ENCODE peak calls at places on chromosomes 3 and 15, in seven cellular contexts. One of them, this sample, is unnamed.

GRCh38 chr3:50405249-50405648 is 45.9 kb upstream of the TMEM115 start:
- DNase-seq in SJSA1: no peak
- DNase-seq in ELR: peak
- DNase-seq in stimulated activated CD4-positive, alpha-beta T cell treated with anti-CD3 and anti-CD28 coated beads, Interleukin-4, amount 100 ng/mL, for 48 hours: peak
- DNase-seq in GM04504: no peak
- DNase-seq in AG09319: no peak
- DNase-seq in activated CD4-positive, CD25-positive, alpha-beta regulatory T cell treated with anti-CD3 and anti-CD28 coated beads, Interleukin-2, amount 50 U/mL, for 72 hours: no peak
- DNase-seq in this sample: peak

GRCh38 chr3:2099779-2100191 is 1.1 kb downstream of the CNTN4 start:
- DNase-seq in stimulated activated CD4-positive, alpha-beta T cell treated with anti-CD3 and anti-CD28 coated beads, Interleukin-4, amount 100 ng/mL, for 48 hours: no peak
- DNase-seq in activated CD4-positive, CD25-positive, alpha-beta regulatory T cell treated with anti-CD3 and anti-CD28 coated beads, Interleukin-2, amount 50 U/mL, for 72 hours: no peak
- DNase-seq in ELR: no peak
- DNase-seq in GM04504: no peak
- DNase-seq in AG09319: no peak
- DNase-seq in SJSA1: no peak
- DNase-seq in this sample: no peak

GRCh38 chr3:78048698-78049097 is 1008.8 kb downstream of the ROBO2 start:
- DNase-seq in SJSA1: no peak
- DNase-seq in AG09319: no peak
- DNase-seq in GM04504: no peak
- DNase-seq in ELR: peak
- DNase-seq in activated CD4-positive, CD25-positive, alpha-beta regulatory T cell treated with anti-CD3 and anti-CD28 coated beads, Interleukin-2, amount 50 U/mL, for 72 hours: no peak
- DNase-seq in stimulated activated CD4-positive, alpha-beta T cell treated with anti-CD3 and anti-CD28 coated beads, Interleukin-4, amount 100 ng/mL, for 48 hours: no peak
- DNase-seq in this sample: no peak

GRCh38 chr3:160485931-160486330 is 36.3 kb upstream of the TRIM59 start:
- DNase-seq in stimulated activated CD4-positive, alpha-beta T cell treated with anti-CD3 and anti-CD28 coated beads, Interleukin-4, amount 100 ng/mL, for 48 hours: no peak
- DNase-seq in activated CD4-positive, CD25-positive, alpha-beta regulatory T cell treated with anti-CD3 and anti-CD28 coated beads, Interleukin-2, amount 50 U/mL, for 72 hours: no peak
- DNase-seq in AG09319: no peak
- DNase-seq in GM04504: no peak
- DNase-seq in SJSA1: no peak
- DNase-seq in ELR: peak
- DNase-seq in this sample: no peak

GRCh38 chr3:197522881-197523342 is 32.9 kb downstream of the BDH1 start:
- DNase-seq in activated CD4-positive, CD25-positive, alpha-beta regulatory T cell treated with anti-CD3 and anti-CD28 coated beads, Interleukin-2, amount 50 U/mL, for 72 hours: no peak
- DNase-seq in stimulated activated CD4-positive, alpha-beta T cell treated with anti-CD3 and anti-CD28 coated beads, Interleukin-4, amount 100 ng/mL, for 48 hours: no peak
- DNase-seq in AG09319: peak
- DNase-seq in GM04504: peak
- DNase-seq in SJSA1: no peak
- DNase-seq in ELR: no peak
- DNase-seq in this sample: no peak

GRCh38 chr15:93997071-93997658 is 234.2 kb upstream of the MCTP2 start:
- DNase-seq in SJSA1: peak
- DNase-seq in AG09319: no peak
- DNase-seq in GM04504: no peak
- DNase-seq in ELR: peak
- DNase-seq in activated CD4-positive, CD25-positive, alpha-beta regulatory T cell treated with anti-CD3 and anti-CD28 coated beads, Interleukin-2, amount 50 U/mL, for 72 hours: no peak
- DNase-seq in stimulated activated CD4-positive, alpha-beta T cell treated with anti-CD3 and anti-CD28 coated beads, Interleukin-4, amount 100 ng/mL, for 48 hours: no peak
- DNase-seq in this sample: no peak

GRCh38 chr3:197417451-197417850 is 119.0 kb upstream of the DLG1 start:
- DNase-seq in stimulated activated CD4-positive, alpha-beta T cell treated with anti-CD3 and anti-CD28 coated beads, Interleukin-4, amount 100 ng/mL, for 48 hours: no peak
- DNase-seq in activated CD4-positive, CD25-positive, alpha-beta regulatory T cell treated with anti-CD3 and anti-CD28 coated beads, Interleukin-2, amount 50 U/mL, for 72 hours: no peak
- DNase-seq in GM04504: no peak
- DNase-seq in SJSA1: no peak
- DNase-seq in ELR: peak
- DNase-seq in AG09319: no peak
- DNase-seq in this sample: no peak

GRCh38 chr15:60973637-60974415 is 255.3 kb downstream of the RORA start:
- DNase-seq in activated CD4-positive, CD25-positive, alpha-beta regulatory T cell treated with anti-CD3 and anti-CD28 coated beads, Interleukin-2, amount 50 U/mL, for 72 hours: no peak
- DNase-seq in ELR: peak
- DNase-seq in SJSA1: peak
- DNase-seq in GM04504: no peak
- DNase-seq in stimulated activated CD4-positive, alpha-beta T cell treated with anti-CD3 and anti-CD28 coated beads, Interleukin-4, amount 100 ng/mL, for 48 hours: no peak
- DNase-seq in AG09319: no peak
- DNase-seq in this sample: no peak

GRCh38 chr3:36520241-36521006 is 140.1 kb downstream of the STAC start:
- DNase-seq in stimulated activated CD4-positive, alpha-beta T cell treated with anti-CD3 and anti-CD28 coated beads, Interleukin-4, amount 100 ng/mL, for 48 hours: no peak
- DNase-seq in GM04504: no peak
- DNase-seq in SJSA1: no peak
- DNase-seq in activated CD4-positive, CD25-positive, alpha-beta regulatory T cell treated with anti-CD3 and anti-CD28 coated beads, Interleukin-2, amount 50 U/mL, for 72 hours: no peak
- DNase-seq in ELR: no peak
- DNase-seq in AG09319: no peak
- DNase-seq in this sample: no peak

GRCh38 chr3:81989274-81989673 is 227.8 kb upstream of the GBE1 start:
- DNase-seq in SJSA1: no peak
- DNase-seq in GM04504: no peak
- DNase-seq in activated CD4-positive, CD25-positive, alpha-beta regulatory T cell treated with anti-CD3 and anti-CD28 coated beads, Interleukin-2, amount 50 U/mL, for 72 hours: no peak
- DNase-seq in AG09319: no peak
- DNase-seq in ELR: no peak
- DNase-seq in stimulated activated CD4-positive, alpha-beta T cell treated with anti-CD3 and anti-CD28 coated beads, Interleukin-4, amount 100 ng/mL, for 48 hours: no peak
- DNase-seq in this sample: no peak

GRCh38 chr3:193829781-193830180 is 236.8 kb downstream of the OPA1 start:
- DNase-seq in GM04504: peak
- DNase-seq in activated CD4-positive, CD25-positive, alpha-beta regulatory T cell treated with anti-CD3 and anti-CD28 coated beads, Interleukin-2, amount 50 U/mL, for 72 hours: no peak
- DNase-seq in ELR: peak
- DNase-seq in AG09319: no peak
- DNase-seq in SJSA1: peak
- DNase-seq in stimulated activated CD4-positive, alpha-beta T cell treated with anti-CD3 and anti-CD28 coated beads, Interleukin-4, amount 100 ng/mL, for 48 hours: no peak
- DNase-seq in this sample: no peak

GRCh38 chr15:44010114-44010513 is 183.3 kb downstream of the WDR76 start:
- DNase-seq in GM04504: peak
- DNase-seq in ELR: peak
- DNase-seq in SJSA1: no peak
- DNase-seq in stimulated activated CD4-positive, alpha-beta T cell treated with anti-CD3 and anti-CD28 coated beads, Interleukin-4, amount 100 ng/mL, for 48 hours: no peak
- DNase-seq in AG09319: peak
- DNase-seq in activated CD4-positive, CD25-positive, alpha-beta regulatory T cell treated with anti-CD3 and anti-CD28 coated beads, Interleukin-2, amount 50 U/mL, for 72 hours: no peak
- DNase-seq in this sample: no peak

GRCh38 chr15:47332481-47332880 is 384.8 kb upstream of the SEMA6D start:
- DNase-seq in ELR: no peak
- DNase-seq in GM04504: no peak
- DNase-seq in activated CD4-positive, CD25-positive, alpha-beta regulatory T cell treated with anti-CD3 and anti-CD28 coated beads, Interleukin-2, amount 50 U/mL, for 72 hours: no peak
- DNase-seq in stimulated activated CD4-positive, alpha-beta T cell treated with anti-CD3 and anti-CD28 coated beads, Interleukin-4, amount 100 ng/mL, for 48 hours: no peak
- DNase-seq in AG09319: no peak
- DNase-seq in SJSA1: no peak
- DNase-seq in this sample: no peak

GRCh38 chr3:186825294-186825821 is 17.2 kb upstream of the ADIPOQ start:
- DNase-seq in ELR: peak
- DNase-seq in stimulated activated CD4-positive, alpha-beta T cell treated with anti-CD3 and anti-CD28 coated beads, Interleukin-4, amount 100 ng/mL, for 48 hours: peak
- DNase-seq in AG09319: no peak
- DNase-seq in GM04504: peak
- DNase-seq in activated CD4-positive, CD25-positive, alpha-beta regulatory T cell treated with anti-CD3 and anti-CD28 coated beads, Interleukin-2, amount 50 U/mL, for 72 hours: peak
- DNase-seq in SJSA1: no peak
- DNase-seq in this sample: no peak

GRCh38 chr15:31200735-31201151 is 99.2 kb upstream of the TRPM1 start:
- DNase-seq in ELR: peak
- DNase-seq in activated CD4-positive, CD25-positive, alpha-beta regulatory T cell treated with anti-CD3 and anti-CD28 coated beads, Interleukin-2, amount 50 U/mL, for 72 hours: no peak
- DNase-seq in stimulated activated CD4-positive, alpha-beta T cell treated with anti-CD3 and anti-CD28 coated beads, Interleukin-4, amount 100 ng/mL, for 48 hours: peak
- DNase-seq in SJSA1: no peak
- DNase-seq in GM04504: no peak
- DNase-seq in AG09319: no peak
- DNase-seq in this sample: no peak

GRCh38 chr15:77819271-77819806 is 186.6 kb upstream of the LINGO1 start:
- DNase-seq in ELR: no peak
- DNase-seq in stimulated activated CD4-positive, alpha-beta T cell treated with anti-CD3 and anti-CD28 coated beads, Interleukin-4, amount 100 ng/mL, for 48 hours: no peak
- DNase-seq in activated CD4-positive, CD25-positive, alpha-beta regulatory T cell treated with anti-CD3 and anti-CD28 coated beads, Interleukin-2, amount 50 U/mL, for 72 hours: no peak
- DNase-seq in GM04504: no peak
- DNase-seq in SJSA1: no peak
- DNase-seq in AG09319: no peak
- DNase-seq in this sample: no peak

GRCh38 chr3:124363451-124363850 is 366.8 kb upstream of the UMPS start:
- DNase-seq in ELR: peak
- DNase-seq in stimulated activated CD4-positive, alpha-beta T cell treated with anti-CD3 and anti-CD28 coated beads, Interleukin-4, amount 100 ng/mL, for 48 hours: no peak
- DNase-seq in AG09319: no peak
- DNase-seq in activated CD4-positive, CD25-positive, alpha-beta regulatory T cell treated with anti-CD3 and anti-CD28 coated beads, Interleukin-2, amount 50 U/mL, for 72 hours: no peak
- DNase-seq in GM04504: peak
- DNase-seq in SJSA1: no peak
- DNase-seq in this sample: no peak

GRCh38 chr3:113736548-113737089 is 9.4 kb downstream of the NAA50 start:
- DNase-seq in SJSA1: peak
- DNase-seq in GM04504: peak
- DNase-seq in activated CD4-positive, CD25-positive, alpha-beta regulatory T cell treated with anti-CD3 and anti-CD28 coated beads, Interleukin-2, amount 50 U/mL, for 72 hours: no peak
- DNase-seq in AG09319: peak
- DNase-seq in ELR: peak
- DNase-seq in stimulated activated CD4-positive, alpha-beta T cell treated with anti-CD3 and anti-CD28 coated beads, Interleukin-4, amount 100 ng/mL, for 48 hours: no peak
- DNase-seq in this sample: peak

GRCh38 chr3:47404955-47405790 is 24.4 kb downstream of the PTPN23 start:
- DNase-seq in activated CD4-positive, CD25-positive, alpha-beta regulatory T cell treated with anti-CD3 and anti-CD28 coated beads, Interleukin-2, amount 50 U/mL, for 72 hours: no peak
- DNase-seq in ELR: no peak
- DNase-seq in AG09319: peak
- DNase-seq in SJSA1: no peak
- DNase-seq in GM04504: peak
- DNase-seq in stimulated activated CD4-positive, alpha-beta T cell treated with anti-CD3 and anti-CD28 coated beads, Interleukin-4, amount 100 ng/mL, for 48 hours: no peak
- DNase-seq in this sample: no peak

GRCh38 chr3:178100881-178101280 is 435.4 kb upstream of the KCNMB2 start:
- DNase-seq in AG09319: no peak
- DNase-seq in SJSA1: no peak
- DNase-seq in GM04504: no peak
- DNase-seq in ELR: no peak
- DNase-seq in stimulated activated CD4-positive, alpha-beta T cell treated with anti-CD3 and anti-CD28 coated beads, Interleukin-4, amount 100 ng/mL, for 48 hours: no peak
- DNase-seq in activated CD4-positive, CD25-positive, alpha-beta regulatory T cell treated with anti-CD3 and anti-CD28 coated beads, Interleukin-2, amount 50 U/mL, for 72 hours: no peak
- DNase-seq in this sample: no peak

GRCh38 chr3:189701934-189702693 is 70.9 kb downstream of the TP63 start:
- DNase-seq in AG09319: no peak
- DNase-seq in activated CD4-positive, CD25-positive, alpha-beta regulatory T cell treated with anti-CD3 and anti-CD28 coated beads, Interleukin-2, amount 50 U/mL, for 72 hours: no peak
- DNase-seq in stimulated activated CD4-positive, alpha-beta T cell treated with anti-CD3 and anti-CD28 coated beads, Interleukin-4, amount 100 ng/mL, for 48 hours: no peak
- DNase-seq in SJSA1: no peak
- DNase-seq in ELR: no peak
- DNase-seq in GM04504: no peak
- DNase-seq in this sample: no peak

GRCh38 chr15:83010709-83011270 is 649 bp downstream of the C15orf40 start:
- DNase-seq in AG09319: peak
- DNase-seq in ELR: peak
- DNase-seq in stimulated activated CD4-positive, alpha-beta T cell treated with anti-CD3 and anti-CD28 coated beads, Interleukin-4, amount 100 ng/mL, for 48 hours: peak
- DNase-seq in SJSA1: peak
- DNase-seq in GM04504: peak
- DNase-seq in activated CD4-positive, CD25-positive, alpha-beta regulatory T cell treated with anti-CD3 and anti-CD28 coated beads, Interleukin-2, amount 50 U/mL, for 72 hours: peak
- DNase-seq in this sample: peak